ENCODE peak calls at places on chromosomes 6 and 20, in nine cellular contexts. F is thoracic aorta, H is upper lobe of right lung, X is PC-3, Q is SJSA1, T is ovary, O is DND-41, B is adipocyte, Z is tibial nerve. E is an unnamed sample. For H3K9me3, the result is how much of the 10 kb centered on the place peaks cover.

GRCh38 chr6:112956696-112957525 is 609.8 kb downstream of the RFPL4B start:
- DNase-seq in F (no peak), H (no peak), X (peak), Q (no peak), T (peak), O (no peak), B (peak), Z (no peak), E (no peak)

GRCh38 chr6:135922746-135923145 is 71.2 kb downstream of the PDE7B start:
- DNase-seq in F (no peak), H (no peak), X (peak), Q (no peak), T (no peak), O (no peak), B (peak), Z (no peak), E (no peak)

GRCh38 chr6:82836022-82836575 is 229.5 kb downstream of the UBE3D start:
- DNase-seq in F (no peak), H (no peak), X (no peak), Q (no peak), T (no peak), O (no peak), B (no peak), Z (no peak), E (no peak)

GRCh38 chr6:37483502-37483901 is 16.2 kb downstream of the CCDC167 start:
- DNase-seq in F (no peak), H (no peak), X (peak), Q (no peak), T (no peak), O (no peak), B (no peak), Z (no peak), E (no peak)

GRCh38 chr6:33116881-33117711 is 41.3 kb downstream of the HLA-DPB1 start:
- DNase-seq in F (no peak), H (no peak), X (no peak), Q (no peak), T (no peak), O (no peak), B (peak), Z (no peak), E (no peak)

GRCh38 chr6:96909826-96910225 is 12.1 kb upstream of the NDUFAF4 start:
- DNase-seq in F (no peak), H (no peak), X (no peak), Q (no peak), T (no peak), O (no peak), B (no peak), Z (no peak), E (no peak)

GRCh38 chr20:46901638-46902037 is 7.0 kb downstream of the EYA2 start:
- DNase-seq in F (no peak), H (no peak), X (no peak), Q (no peak), T (no peak), O (no peak), B (no peak), Z (no peak), E (no peak)

GRCh38 chr6:41901882-41902519 is 6.8 kb upstream of the USP49 start:
- DNase-seq in F (no peak), H (no peak), X (peak), Q (no peak), T (no peak), O (peak), B (no peak), Z (no peak), E (peak)

GRCh38 chr20:48738399-48739304 is 89.1 kb downstream of the PREX1 start:
- DNase-seq in F (no peak), H (no peak), X (no peak), Q (no peak), T (no peak), O (no peak), B (no peak), Z (no peak), E (no peak)

GRCh38 chr20:4555188-4555893 is 166.4 kb upstream of the PRND start:
- DNase-seq in F (no peak), H (no peak), X (peak), Q (peak), T (no peak), O (no peak), B (peak), Z (no peak), E (no peak)

GRCh38 chr6:1004885-1005635 is 306.8 kb upstream of the FOXQ1 start:
- DNase-seq in F (no peak), H (no peak), X (peak), Q (peak), T (no peak), O (no peak), B (no peak), Z (no peak), E (no peak)

GRCh38 chr20:38353298-38353697 is 7.0 kb downstream of the LBP start:
- DNase-seq in F (no peak), H (no peak), X (no peak), Q (no peak), T (no peak), O (no peak), B (no peak), Z (no peak), E (no peak)

GRCh38 chr6:126359936-126360537 is 20.1 kb downstream of the CENPW start:
- DNase-seq in F (no peak), H (no peak), X (no peak), Q (no peak), T (no peak), O (no peak), B (no peak), Z (no peak), E (no peak)

GRCh38 chr6:37516920-37517405 is 17.3 kb upstream of the CCDC167 start:
- DNase-seq in F (no peak), H (no peak), X (no peak), Q (no peak), T (no peak), O (no peak), B (peak), Z (no peak), E (no peak)

GRCh38 chr6:137145421-137145820 is 28.0 kb downstream of the IL22RA2 start:
- DNase-seq in F (no peak), H (no peak), X (no peak), Q (no peak), T (no peak), O (no peak), B (peak), Z (no peak), E (no peak)

GRCh38 chr20:754904-755303 is 13.4 kb downstream of the SLC52A3 start:
- DNase-seq in F (no peak), H (no peak), X (no peak), Q (no peak), T (no peak), O (no peak), B (no peak), Z (no peak), E (no peak)

GRCh38 chr6:31776961-31777666 is at the start of gene VWA7:
- DNase-seq in F (peak), H (peak), X (peak), Q (peak), T (peak), O (no peak), B (peak), Z (no peak), E (peak)

GRCh38 chr6:11812439-11812838 is 33.8 kb upstream of the ADTRP start:
- DNase-seq in F (no peak), H (no peak), X (no peak), Q (no peak), T (no peak), O (no peak), B (no peak), Z (no peak), E (no peak)

GRCh38 chr6:33589723-33590530 is 9.9 kb upstream of the BAK1 start:
- DNase-seq in F (no peak), H (peak), X (peak), Q (peak), T (peak), O (peak), B (peak), Z (no peak), E (peak)

GRCh38 chr20:38143238-38143645 is 21.8 kb downstream of the TGM2 start:
- DNase-seq in F (no peak), H (no peak), X (peak), Q (no peak), T (no peak), O (no peak), B (no peak), Z (no peak), E (no peak)

GRCh38 chr6:39426057-39426592 is 103.6 kb upstream of the KCNK16 start:
- DNase-seq in F (no peak), H (no peak), X (peak), Q (peak), T (no peak), O (no peak), B (peak), Z (no peak), E (no peak)

GRCh38 chr20:22579119-22579427 is 5.3 kb downstream of the FOXA2 start:
- DNase-seq in F (no peak), H (no peak), X (no peak), Q (no peak), T (no peak), O (no peak), B (no peak), Z (no peak), E (no peak)

GRCh38 chr6:85015396-85015990 is 251.1 kb upstream of the TBX18 start:
- DNase-seq in F (no peak), H (peak), X (peak), Q (peak), T (peak), O (no peak), B (peak), Z (peak), E (peak)

GRCh38 chr20:57947421-57948176 is 237.8 kb upstream of the PMEPA1 start:
- DNase-seq in F (no peak), H (no peak), X (no peak), Q (no peak), T (no peak), O (no peak), B (peak), Z (no peak), E (no peak)

GRCh38 chr6:127302728-127303675 is 36.3 kb downstream of the RNF146 start:
- DNase-seq in F (no peak), H (no peak), X (peak), Q (no peak), T (no peak), O (peak), B (peak), Z (peak), E (peak)

DNA sequence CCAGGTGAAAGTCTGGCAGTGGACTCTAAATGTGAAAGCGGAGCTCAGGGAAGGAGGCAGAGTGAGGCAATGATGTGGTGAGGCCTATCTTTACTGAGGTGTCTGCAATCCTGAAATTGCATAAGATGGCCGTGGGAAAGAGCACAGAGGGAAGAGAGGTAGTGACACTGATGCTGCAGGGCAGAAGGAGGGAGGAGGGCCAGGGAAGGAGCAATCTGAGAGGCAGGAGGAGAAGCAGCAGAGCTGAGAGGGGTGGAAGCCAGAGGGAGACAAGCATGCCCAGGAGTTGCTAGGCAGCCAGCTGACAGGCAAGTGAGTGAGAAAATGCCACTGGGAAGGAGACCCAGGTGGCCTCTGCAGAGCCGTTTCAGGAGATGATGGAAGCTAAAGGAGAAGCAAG is 97.4 kb upstream of the CNR1 start:
- DNase-seq in F (no peak), H (no peak), X (no peak), Q (no peak), T (no peak), O (no peak), B (no peak), Z (no peak), E (no peak)
- H3K9me3 ChIP-seq in F (under half), H (under half), X (under half), Q (under half), T (under half), O (under half), B (under half), Z (under half), E (under half)

GRCh38 chr6:170163405-170164170 is 127.3 kb downstream of the DLL1 start:
- DNase-seq in F (no peak), H (no peak), X (no peak), Q (no peak), T (no peak), O (no peak), B (no peak), Z (no peak), E (peak)
- H3K9me3 ChIP-seq in F (under half), H (under half), X (under half), Q (under half), T (under half), O (under half), B (under half), Z (under half), E (under half)

DNA sequence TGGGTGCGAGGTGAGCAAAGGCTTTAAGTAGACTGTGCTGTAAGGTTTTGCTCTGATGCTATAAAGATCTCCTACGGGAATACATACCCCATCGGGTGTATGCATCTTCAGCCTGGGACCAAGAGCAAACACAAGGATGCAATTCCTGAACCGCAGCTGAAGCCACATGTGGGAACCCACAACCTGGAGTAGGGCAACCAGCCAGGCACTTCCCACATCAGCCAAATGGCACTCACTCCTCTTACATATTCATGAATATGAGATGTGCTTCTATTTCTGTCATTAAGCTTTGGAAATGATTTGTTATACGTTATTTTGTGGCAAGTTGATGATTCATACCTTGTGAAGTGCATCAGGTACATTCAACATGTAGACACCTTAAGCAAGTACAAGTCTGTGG is 619.2 kb downstream of the C6orf118 start:
- DNase-seq in F (no peak), H (no peak), X (no peak), Q (no peak), T (no peak), O (no peak), B (no peak), Z (no peak), E (no peak)
- H3K9me3 ChIP-seq in F (under half), H (under half), X (under half), Q (under half), T (under half), O (under half), B (under half), Z (under half), E (under half)

GRCh38 chr6:138397128-138397814 is 6.8 kb upstream of the HEBP2 start:
- DNase-seq in F (no peak), H (no peak), X (no peak), Q (no peak), T (no peak), O (no peak), B (peak), Z (no peak), E (no peak)
- H3K9me3 ChIP-seq in F (under half), H (under half), X (under half), Q (under half), T (under half), O (under half), B (under half), Z (under half), E (under half)

DNA sequence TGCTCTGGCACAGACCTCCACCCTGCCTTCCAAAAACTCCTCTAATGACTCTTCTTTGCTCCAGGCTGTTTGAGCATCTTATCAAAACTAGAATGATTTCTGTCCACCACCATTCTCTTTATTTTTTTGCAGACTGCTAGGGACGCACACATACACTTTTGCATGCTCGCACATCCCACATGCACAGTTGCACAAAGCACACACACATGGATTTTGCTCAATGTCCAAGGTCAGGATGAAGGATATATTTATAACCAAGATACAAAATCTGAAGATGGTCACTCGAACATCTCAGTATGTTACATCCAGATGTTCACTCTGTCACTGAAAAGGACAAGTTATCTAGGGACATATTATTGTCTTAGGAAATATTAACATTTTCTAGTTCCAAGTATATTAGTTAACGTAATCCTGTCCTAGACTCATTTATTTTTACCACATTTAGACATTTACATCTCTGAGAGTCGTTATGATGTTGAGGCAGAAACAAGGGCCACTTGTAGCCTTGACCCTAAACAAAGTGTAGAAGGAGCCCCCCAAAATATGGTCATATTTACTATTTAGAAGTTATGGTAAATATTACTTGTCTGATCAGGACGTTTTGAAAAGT is 3.4 kb upstream of the SIM1 start:
- DNase-seq in F (no peak), H (no peak), X (no peak), Q (no peak), T (no peak), O (no peak), B (no peak), Z (no peak), E (no peak)
- H3K9me3 ChIP-seq in F (under half), H (under half), X (under half), Q (under half), T (under half), O (under half), B (under half), Z (under half), E (under half)

DNA sequence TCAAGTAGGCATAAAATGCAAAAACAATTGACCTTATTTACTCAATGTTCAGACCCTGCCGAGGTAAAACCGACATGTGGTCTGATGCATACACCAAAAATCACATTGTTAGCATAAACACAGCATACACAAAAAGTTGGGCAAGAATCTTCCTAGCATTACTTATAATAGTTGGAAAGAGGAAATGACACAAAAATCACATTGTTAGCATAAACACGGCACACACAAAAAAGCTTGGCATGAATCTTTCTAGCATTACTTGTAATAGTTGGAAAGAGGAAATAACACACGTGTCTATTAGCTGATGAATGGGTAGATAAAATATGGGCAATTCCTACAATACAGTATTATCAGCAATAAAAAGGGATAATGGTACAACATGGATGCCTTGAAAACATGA is 1019.2 kb upstream of the CITED2 start:
- DNase-seq in F (no peak), H (no peak), X (no peak), Q (no peak), T (no peak), O (no peak), B (no peak), Z (no peak), E (no peak)
- H3K9me3 ChIP-seq in F (under half), H (under half), X (under half), Q (under half), T (under half), O (under half), B (under half), Z (under half), E (under half)

GRCh38 chr6:169411296-169411695 is 157.7 kb upstream of the THBS2 start:
- DNase-seq in F (no peak), H (no peak), X (no peak), Q (no peak), T (no peak), O (no peak), B (no peak), Z (no peak), E (no peak)
- H3K9me3 ChIP-seq in F (under half), H (under half), X (under half), Q (under half), T (under half), O (under half), B (under half), Z (under half), E (under half)

DNA sequence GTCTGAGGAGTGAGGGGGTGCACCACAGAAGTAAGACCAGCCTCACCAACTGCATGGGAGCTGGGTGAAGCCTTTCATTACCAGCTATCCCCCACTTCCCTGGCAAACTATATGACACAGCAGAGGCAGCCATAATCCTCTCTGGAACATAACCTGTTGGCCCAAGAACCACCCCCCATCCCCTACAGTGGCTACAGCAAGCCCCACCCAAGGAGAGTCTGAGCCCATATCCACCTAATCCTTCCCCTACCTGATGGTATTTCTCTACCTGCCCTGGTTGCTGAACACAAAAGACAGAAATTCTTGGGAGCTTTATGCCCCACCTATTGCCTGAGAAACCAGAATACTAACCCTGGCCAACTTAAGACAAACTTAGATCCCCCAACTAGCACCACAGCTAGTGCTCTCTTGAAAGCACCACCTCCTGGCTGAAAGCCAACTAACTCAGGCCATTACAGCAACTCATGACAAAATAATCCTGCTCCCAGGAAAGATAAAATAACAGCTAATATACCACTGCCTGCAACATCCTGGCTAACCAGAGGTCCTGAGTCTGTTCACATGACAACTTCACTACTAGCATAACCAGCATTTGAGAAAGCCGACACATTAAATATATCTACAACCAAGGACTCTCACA is 11.2 kb downstream of the RNGTT start:
- DNase-seq in F (no peak), H (no peak), X (no peak), Q (no peak), T (no peak), O (no peak), B (no peak), Z (no peak), E (no peak)
- H3K9me3 ChIP-seq in F (under half), H (under half), X (under half), Q (under half), T (under half), O (under half), B (under half), Z (under half), E (under half)

DNA sequence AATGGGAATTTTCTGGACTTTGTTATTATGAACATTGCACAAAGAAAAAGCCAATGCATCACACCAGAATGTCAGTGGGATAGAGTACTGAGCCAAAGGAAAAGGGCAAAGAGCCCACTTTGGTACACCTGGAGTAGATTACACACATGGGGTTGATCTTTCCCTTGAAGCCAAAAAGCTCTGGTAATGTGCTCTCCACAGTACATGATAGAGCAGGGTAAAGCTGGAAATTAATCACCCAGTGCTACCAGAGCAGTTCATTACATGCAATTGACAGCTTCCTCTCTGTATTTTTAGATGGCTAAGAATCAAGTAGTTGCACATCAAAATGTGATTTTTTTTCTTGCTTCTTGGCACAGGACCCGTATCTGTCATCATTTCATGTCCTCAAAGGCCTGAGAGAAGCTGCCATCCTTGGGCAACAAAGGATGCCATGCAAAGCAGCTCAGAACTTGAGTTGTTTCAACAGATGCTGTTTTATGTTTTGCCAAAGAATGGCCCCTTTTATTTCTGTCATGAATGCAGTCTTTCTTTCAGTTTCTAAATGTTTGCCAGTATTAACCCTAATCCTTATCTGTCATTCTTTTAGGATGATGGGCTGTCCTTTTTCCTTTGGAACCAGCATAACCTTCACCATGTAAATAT is 88.1 kb downstream of the HDGFL1 start:
- DNase-seq in F (no peak), H (no peak), X (no peak), Q (no peak), T (no peak), O (no peak), B (peak), Z (no peak), E (no peak)
- H3K9me3 ChIP-seq in F (under half), H (under half), X (under half), Q (under half), T (under half), O (under half), B (under half), Z (under half), E (under half)